ENCODE peak calls at places on chromosome X, in eight cellular contexts. R is CD8-positive, alpha-beta T cell; A is esophagus muscularis mucosa; T is mammary epithelial cell; J is Peyer's patch; D is upper lobe of left lung; X is PC-3; L is heart left ventricle. Y is an unnamed sample.
A peak's percentile ranks its signal among the peaks of the same experiment; 100 is the strongest.

GRCh38 chrX:40249582-40249981 is 151.8 kb upstream of the BCOR start:
- DNase-seq in R (no peak), A (no peak), T (no peak), J (no peak), D (no peak), X (no peak), L (no peak), Y (no peak)

GRCh38 chrX:112678831-112679230 is 907 bp downstream of the LHFPL1 start:
- DNase-seq in R (no peak), A (no peak), T (no peak), J (no peak), D (no peak), X (no peak), L (no peak), Y (no peak)

GRCh38 chrX:36218801-36219200 is 299.3 kb downstream of the CFAP47 start:
- DNase-seq in R (no peak), A (no peak), T (no peak), J (no peak), D (no peak), X (no peak), L (no peak), Y (no peak)

GRCh38 chrX:63281465-63281864 is 69.7 kb downstream of the SPIN4 start:
- DNase-seq in R (no peak), A (no peak), T (no peak), J (no peak), D (no peak), X (no peak), L (no peak), Y (no peak)

GRCh38 chrX:39969099-39969825 is 128.5 kb downstream of the BCOR start:
- DNase-seq in R (peak; percentile 14), A (no peak), T (no peak), J (peak; percentile 51), D (peak; percentile 29), X (no peak), L (peak; percentile 44), Y (no peak)

GRCh38 chrX:136910565-136911040 is 30.1 kb upstream of the RBMX start:
- DNase-seq in R (no peak), A (no peak), T (no peak), J (no peak), D (no peak), X (peak; percentile 2), L (no peak), Y (no peak)

GRCh38 chrX:108019382-108019857 is 25.4 kb upstream of the VSIG1 start:
- DNase-seq in R (no peak), A (no peak), T (no peak), J (no peak), D (no peak), X (no peak), L (no peak), Y (no peak)

GRCh38 chrX:133609151-133609550 is 193.9 kb upstream of the GPC4 start:
- DNase-seq in R (no peak), A (no peak), T (no peak), J (no peak), D (no peak), X (no peak), L (no peak), Y (no peak)

GRCh38 chrX:115560211-115560977 is 580 bp upstream of the PLS3 start:
- DNase-seq in R (no peak), A (no peak), T (peak; percentile 81), J (no peak), D (peak; percentile 60), X (peak; percentile 92), L (no peak), Y (peak; percentile 3)

GRCh38 chrX:33128048-33128805 is 83.1 kb downstream of the DMD start:
- DNase-seq in R (no peak), A (no peak), T (no peak), J (no peak), D (no peak), X (no peak), L (no peak), Y (no peak)

GRCh38 chrX:50769389-50770063 is 44.5 kb downstream of the SHROOM4 start:
- DNase-seq in R (no peak), A (no peak), T (peak; percentile 51), J (peak; percentile 70), D (peak; percentile 68), X (no peak), L (peak; percentile 29), Y (peak; percentile 52)

GRCh38 chrX:50768801-50769200 is 45.2 kb downstream of the SHROOM4 start:
- DNase-seq in R (no peak), A (no peak), T (no peak), J (no peak), D (no peak), X (no peak), L (no peak), Y (no peak)

GRCh38 chrX:50765986-50766385 is 48.0 kb downstream of the SHROOM4 start:
- DNase-seq in R (no peak), A (no peak), T (no peak), J (no peak), D (no peak), X (no peak), L (no peak), Y (no peak)

GRCh38 chrX:50770702-50771101 is 43.3 kb downstream of the SHROOM4 start:
- DNase-seq in R (no peak), A (no peak), T (peak; percentile 5), J (peak; percentile 55), D (peak; percentile 78), X (no peak), L (peak; percentile 28), Y (peak; percentile 77)
- H3K36me3 ChIP-seq in R (no peaks in the 10 kb centered on the region), A (no peaks in the 10 kb centered on the region), T (no peaks in the 10 kb centered on the region), J (no peaks in the 10 kb centered on the region), D (no peaks in the 10 kb centered on the region), X (no peaks in the 10 kb centered on the region), L (no peaks in the 10 kb centered on the region), Y (no peaks in the 10 kb centered on the region)

DNA sequence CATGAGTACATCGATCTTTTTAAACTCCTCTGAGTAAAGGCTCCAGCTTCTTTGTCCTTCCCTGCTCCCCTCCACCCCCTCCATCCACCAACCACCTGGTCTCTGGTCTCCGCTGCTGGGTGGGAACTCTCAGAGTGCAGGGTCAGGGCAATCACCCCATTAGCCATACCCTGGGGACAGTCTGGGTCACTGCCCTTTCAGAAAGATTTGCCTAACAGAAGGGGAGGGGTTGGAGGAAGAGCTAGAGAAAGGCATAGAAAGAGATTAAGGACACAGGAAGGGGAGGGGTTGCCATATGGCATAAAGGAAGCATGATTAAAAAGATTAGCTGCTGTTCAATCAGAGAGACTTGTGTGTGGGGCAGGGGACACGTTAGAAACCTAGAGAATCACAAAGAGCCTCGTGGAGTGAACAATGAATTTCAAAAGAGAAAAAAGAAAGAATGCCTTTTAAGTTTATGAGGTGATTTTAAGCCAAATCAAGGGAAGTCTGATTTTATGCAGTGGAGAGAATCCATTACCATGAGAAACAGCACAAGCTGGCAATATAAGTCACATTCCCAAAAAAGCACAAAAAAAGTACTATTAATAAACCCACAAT is 115.5 kb upstream of the ACSL4 start:
- DNase-seq in R (no peak), A (no peak), T (no peak), J (no peak), D (no peak), X (no peak), L (no peak), Y (no peak)
- TF ChIP-seq CTCF in R (no peak), A (no peak), T (no peak), J (no peak), D (no peak), X (no peak), L (no peak), Y (no peak)

GRCh38 chrX:24851776-24852175 is 158.1 kb downstream of the POLA1 start:
- DNase-seq in R (no peak), A (no peak), T (no peak), J (no peak), D (no peak), X (no peak), L (no peak), Y (no peak)
- H3K36me3 ChIP-seq in R (no peaks in the 10 kb centered on the region), A (no peaks in the 10 kb centered on the region), T (no peaks in the 10 kb centered on the region), J (no peaks in the 10 kb centered on the region), D (no peaks in the 10 kb centered on the region), X (no peaks in the 10 kb centered on the region), L (no peaks in the 10 kb centered on the region), Y (no peaks in the 10 kb centered on the region)

GRCh38 chrX:131262738-131263679 is 26.1 kb downstream of the IGSF1 start:
- DNase-seq in R (no peak), A (no peak), T (no peak), J (no peak), D (no peak), X (peak; percentile 47), L (no peak), Y (peak; percentile 1)
- TF ChIP-seq CTCF in R (no peak), A (no peak), T (peak; percentile 45), J (no peak), D (peak; percentile 18), X (peak; percentile 60), L (no peak), Y (no peak)

DNA sequence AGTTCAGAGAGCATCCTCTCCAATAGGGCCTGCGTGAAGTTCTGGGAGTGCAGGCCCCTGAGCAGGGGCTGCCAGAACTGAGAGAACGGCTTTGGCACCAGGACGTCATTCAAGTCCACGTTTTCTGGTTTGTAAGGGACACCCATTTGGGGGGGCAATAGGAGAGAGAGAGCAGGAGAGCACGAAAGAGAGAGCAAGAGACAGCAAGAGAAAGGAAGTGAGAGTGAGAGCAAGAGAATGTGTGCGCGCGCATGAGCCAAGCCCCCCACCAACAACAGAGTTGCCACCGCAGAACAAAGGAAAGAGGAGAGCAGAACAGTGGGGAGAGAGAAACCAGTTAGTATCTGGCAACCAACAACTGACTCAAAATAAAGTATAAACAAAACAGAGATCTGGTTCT is 10.4 kb downstream of the LAS1L start:
- DNase-seq in R (no peak), A (no peak), T (no peak), J (no peak), D (no peak), X (no peak), L (no peak), Y (no peak)
- H3K36me3 ChIP-seq in R (peaks cover 30% of the 10 kb centered on the region), A (peaks cover 55% of the 10 kb centered on the region), T (peaks cover 4% of the 10 kb centered on the region), J (no peaks in the 10 kb centered on the region), D (peaks cover 75% of the 10 kb centered on the region), X (peaks cover 38% of the 10 kb centered on the region), L (no peaks in the 10 kb centered on the region), Y (no peaks in the 10 kb centered on the region)

DNA sequence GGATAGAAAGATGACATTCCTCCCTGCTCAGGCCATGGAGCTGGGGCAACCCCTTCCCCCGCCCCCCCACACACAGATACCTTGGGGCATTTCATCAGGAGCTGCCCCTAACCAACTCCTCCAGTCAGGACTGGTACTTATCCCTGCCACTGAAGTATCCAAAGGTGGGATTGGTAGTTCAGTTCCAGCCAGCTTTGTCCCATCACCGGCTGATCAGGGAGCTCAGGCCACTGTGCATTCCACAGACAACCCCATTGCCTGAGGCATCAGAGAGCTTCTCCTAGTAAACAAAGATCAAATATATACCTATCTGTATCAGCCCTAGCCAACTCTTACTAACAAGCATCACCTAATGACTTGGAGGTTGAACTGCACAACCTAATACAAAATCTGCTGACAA is 218.2 kb upstream of the FMR1 start:
- DNase-seq in R (no peak), A (no peak), T (no peak), J (no peak), D (no peak), X (no peak), L (no peak), Y (no peak)
- TF ChIP-seq CTCF in R (no peak), A (no peak), T (no peak), J (no peak), D (no peak), X (no peak), L (no peak), Y (no peak)